ENCODE peak calls at places on chromosomes 16 and 17, in four cellular contexts. K is HCT116, R is pancreas, E is thoracic aorta. Q is an unnamed sample. For H3K4me1, the result is how much of the 10 kb centered on the place peaks cover.

GRCh38 chr17:32452281-32452680 is 8.0 kb downstream of the PSMD11 start:
- DNase-seq in K (no peak), R (no peak), E (no peak), Q (no peak)

GRCh38 chr16:81094771-81095251 is 1.4 kb downstream of the GCSH start:
- DNase-seq in K (no peak), R (no peak), E (no peak), Q (no peak)

GRCh38 chr16:54787045-54787444 is 143.6 kb upstream of the IRX5 start:
- DNase-seq in K (no peak), R (no peak), E (no peak), Q (no peak)

GRCh38 chr17:51120739-51121619 is at the start of gene SPAG9:
- DNase-seq in K (peak), R (peak), E (peak), Q (peak)

GRCh38 chr17:69734656-69735055 is 320.2 kb downstream of the MAP2K6 start:
- DNase-seq in K (no peak), R (no peak), E (no peak), Q (no peak)

GRCh38 chr17:27783440-27783839 is 16.9 kb downstream of the NOS2 start:
- DNase-seq in K (no peak), R (no peak), E (no peak), Q (no peak)

GRCh38 chr16:17989255-17989654 is 347.3 kb downstream of the NPIPA8 start:
- DNase-seq in K (no peak), R (no peak), E (no peak), Q (no peak)

GRCh38 chr17:9239821-9240658 is 218.7 kb downstream of the NTN1 start:
- DNase-seq in K (peak), R (peak), E (peak), Q (peak)

GRCh38 chr16:86128246-86128645 is 229.3 kb downstream of the IRF8 start:
- DNase-seq in K (no peak), R (no peak), E (no peak), Q (no peak)

GRCh38 chr17:29866746-29867404 is 63.2 kb downstream of the SSH2 start:
- DNase-seq in K (no peak), R (no peak), E (no peak), Q (no peak)

GRCh38 chr17:63631626-63632025 is 9.4 kb downstream of the MAP3K3 start:
- DNase-seq in K (no peak), R (no peak), E (no peak), Q (no peak)

GRCh38 chr17:47848198-47848513 is 2.8 kb downstream of the SP6 start:
- DNase-seq in K (no peak), R (no peak), E (no peak), Q (no peak)

GRCh38 chr16:77212736-77213541 is 13.7 kb downstream of the SYCE1L start:
- DNase-seq in K (no peak), R (peak), E (no peak), Q (peak)

GRCh38 chr17:18967806-18968744 is 16.1 kb downstream of the SLC5A10 start:
- DNase-seq in K (no peak), R (no peak), E (no peak), Q (no peak)

GRCh38 chr17:34424814-34425490 is 61.9 kb upstream of the CCL1 start:
- DNase-seq in K (no peak), R (no peak), E (no peak), Q (no peak)

GRCh38 chr17:14715531-14715930 is 414.6 kb downstream of the HS3ST3B1 start:
- DNase-seq in K (no peak), R (no peak), E (no peak), Q (no peak)

GRCh38 chr16:70399951-70400350 is 38.9 kb downstream of the ST3GAL2 start:
- DNase-seq in K (no peak), R (no peak), E (no peak), Q (no peak)

GRCh38 chr17:76500745-76501017 is 542 bp downstream of the RHBDF2 start:
- DNase-seq in K (no peak), R (no peak), E (no peak), Q (no peak)

GRCh38 chr16:15601212-15601879 is 41.6 kb downstream of the MARF1 start:
- DNase-seq in K (no peak), R (no peak), E (no peak), Q (no peak)

GRCh38 chr17:20009052-20009301 is 182 bp upstream of the SPECC1 start:
- DNase-seq in K (no peak), R (no peak), E (no peak), Q (no peak)
- TF ChIP-seq CTCF in K (no peak), R (no peak), E (no peak), Q (no peak)

GRCh38 chr17:57554826-57555635 is 190.1 kb downstream of the CCDC182 start:
- DNase-seq in K (no peak), R (no peak), E (no peak), Q (no peak)
- H3K4me1 ChIP-seq in K (under half), R (under half), E (half or more), Q (under half)

GRCh38 chr16:11976850-11977205 is 294 bp downstream of the SNX29 start:
- DNase-seq in K (no peak), R (no peak), E (no peak), Q (no peak)

GRCh38 chr16:11978080-11978479 is 1.5 kb downstream of the SNX29 start:
- DNase-seq in K (no peak), R (no peak), E (no peak), Q (no peak)

GRCh38 chr16:11985250-11985649 is 8.7 kb downstream of the SNX29 start:
- DNase-seq in K (no peak), R (no peak), E (no peak), Q (no peak)

GRCh38 chr16:11977206-11978041 is 890 bp downstream of the SNX29 start:
- DNase-seq in K (peak), R (no peak), E (no peak), Q (no peak)

DNA sequence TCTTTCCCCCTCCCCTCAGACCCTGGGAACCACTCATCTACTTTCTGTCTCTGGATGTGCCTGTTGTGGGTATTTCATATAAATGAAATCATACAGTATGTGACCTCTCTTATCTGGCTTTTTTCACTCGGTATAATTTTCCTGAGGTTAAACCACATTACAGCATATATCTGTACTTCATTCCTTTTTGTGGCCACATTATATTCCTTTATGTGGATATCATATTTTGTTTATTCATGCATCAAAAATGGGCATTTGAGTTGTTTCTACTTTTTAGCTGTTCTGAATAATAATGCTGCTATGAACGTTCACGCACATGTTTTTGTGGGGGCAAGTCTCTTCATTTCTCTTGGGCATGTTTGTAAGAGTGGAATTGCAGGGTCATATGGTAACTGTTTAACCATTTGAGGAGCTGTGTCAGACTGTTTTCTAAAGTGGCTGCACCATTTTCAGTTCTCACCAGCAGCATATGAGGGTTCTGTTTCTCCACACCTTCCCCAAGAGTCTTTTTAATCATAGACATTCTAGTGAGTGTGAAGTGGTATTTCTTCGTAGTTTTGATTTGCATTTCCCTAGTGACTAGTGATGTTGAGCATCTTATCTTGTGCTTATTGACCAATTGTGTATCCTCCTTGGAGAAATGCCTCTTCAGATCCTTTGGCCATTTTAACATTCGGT is 3.8 kb downstream of the SNX29 start:
- DNase-seq in K (no peak), R (no peak), E (no peak), Q (no peak)
- H3K4me3 ChIP-seq in K (no peak), R (no peak), E (no peak), Q (no peak)

GRCh38 chr16:2603165-2604015 is 65.6 kb downstream of the PDPK1 start:
- DNase-seq in K (peak), R (peak), E (peak), Q (peak)
- TF ChIP-seq CTCF in K (no peak), R (no peak), E (no peak), Q (no peak)

DNA sequence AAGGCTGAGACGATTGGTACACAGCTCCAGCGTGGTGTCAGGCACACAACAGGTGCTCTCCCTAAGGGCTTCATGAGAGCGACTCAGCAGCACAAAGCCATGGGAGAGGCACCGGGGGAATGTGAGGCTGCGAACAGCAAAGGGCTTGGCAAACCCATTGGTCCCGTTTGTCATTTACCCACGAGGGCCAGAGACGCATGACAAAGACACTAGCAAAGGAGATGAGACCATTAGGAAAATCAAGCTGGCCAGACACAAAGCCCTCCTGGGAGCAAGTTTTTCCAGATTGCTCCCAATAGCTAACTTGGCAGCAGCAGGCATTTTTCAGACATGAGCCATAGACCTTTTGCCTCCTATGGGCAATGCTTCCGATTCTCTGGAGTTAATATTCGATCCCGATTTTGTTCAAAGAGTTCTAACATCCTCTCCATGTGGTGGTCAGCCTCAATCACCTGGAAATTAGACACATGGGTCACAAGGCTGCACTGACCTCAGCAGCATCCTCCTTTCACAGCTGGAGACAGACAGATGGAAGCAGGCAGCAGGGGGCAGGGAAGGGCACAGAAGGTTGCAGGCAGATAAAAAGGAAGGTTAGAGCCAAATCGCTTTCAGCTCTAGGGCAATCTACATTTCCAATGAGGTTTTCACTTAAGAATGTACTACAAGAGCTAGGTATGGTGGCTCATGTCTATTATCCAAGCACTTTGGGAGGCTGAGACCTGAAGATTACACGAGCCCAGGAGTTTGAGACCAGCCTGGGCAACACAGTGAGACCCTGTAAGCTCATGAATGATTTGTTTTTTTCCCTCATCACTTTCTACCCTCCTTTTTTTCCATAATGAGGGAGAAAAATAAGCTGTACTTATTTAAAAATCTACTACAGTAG is 38.1 kb downstream of the TK2 start:
- DNase-seq in K (peak), R (peak), E (no peak), Q (no peak)
- H3K4me1 ChIP-seq in K (half or more), R (half or more), E (half or more), Q (under half)

DNA sequence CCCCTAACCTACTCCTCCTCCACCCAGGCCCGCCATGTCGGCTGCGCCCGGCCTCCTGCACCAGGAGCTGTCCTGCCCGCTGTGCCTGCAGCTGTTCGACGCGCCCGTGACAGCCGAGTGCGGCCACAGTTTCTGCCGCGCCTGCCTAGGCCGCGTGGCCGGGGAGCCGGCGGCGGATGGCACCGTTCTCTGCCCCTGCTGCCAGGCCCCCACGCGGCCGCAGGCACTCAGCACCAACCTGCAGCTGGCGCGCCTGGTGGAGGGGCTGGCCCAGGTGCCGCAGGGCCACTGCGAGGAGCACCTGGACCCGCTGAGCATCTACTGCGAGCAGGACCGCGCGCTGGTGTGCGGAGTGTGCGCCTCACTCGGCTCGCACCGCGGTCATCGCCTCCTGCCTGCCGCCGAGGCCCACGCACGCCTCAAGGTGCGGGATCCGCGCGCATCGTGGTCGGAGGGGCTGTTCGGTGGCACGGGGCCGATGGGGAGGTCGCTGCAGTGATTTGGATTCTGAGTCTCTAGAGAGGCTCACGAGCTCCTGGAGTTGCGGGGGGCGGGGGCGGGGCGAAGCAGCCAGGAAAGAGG is 877 bp downstream of the TRIM72 start:
- DNase-seq in K (no peak), R (no peak), E (no peak), Q (no peak)
- H3K4me3 ChIP-seq in K (peak), R (no peak), E (peak), Q (peak)

GRCh38 chr16:87636050-87636684 is 33.9 kb downstream of the JPH3 start:
- DNase-seq in K (peak), R (peak), E (peak), Q (peak)
- TF ChIP-seq CTCF in K (peak), R (peak), E (peak), Q (peak)